ENCODE peak calls at places on chromosome 17, in nine cellular contexts. Z, D, K, V, B, I, X, U and F are unnamed samples.

GRCh38 chr17:6428207-6428965 is 6.5 kb downstream of the AIPL1 start:
- DNase-seq in Z (no peak), D (no peak), K (no peak), V (no peak), B (no peak), I (no peak), X (no peak), U (no peak), F (no peak)

GRCh38 chr17:50203589-50204345 is 2.3 kb upstream of the COL1A1 start:
- DNase-seq in Z (no peak), D (peak), K (no peak), V (peak), B (no peak), I (no peak), X (no peak), U (no peak), F (no peak)

GRCh38 chr17:74803971-74804370 is 27.8 kb upstream of the NAT9 start:
- DNase-seq in Z (no peak), D (no peak), K (no peak), V (no peak), B (no peak), I (no peak), X (no peak), U (no peak), F (no peak)

GRCh38 chr17:79377230-79377790 is 233.5 kb downstream of the RBFOX3 start:
- DNase-seq in Z (no peak), D (no peak), K (no peak), V (no peak), B (no peak), I (no peak), X (no peak), U (no peak), F (no peak)

GRCh38 chr17:79033741-79034501 is 10.0 kb downstream of the C1QTNF1 start:
- DNase-seq in Z (no peak), D (no peak), K (peak), V (no peak), B (no peak), I (no peak), X (peak), U (no peak), F (no peak)

GRCh38 chr17:71180801-71181385 is 939.9 kb upstream of the SOX9 start:
- DNase-seq in Z (no peak), D (peak), K (no peak), V (peak), B (no peak), I (peak), X (peak), U (no peak), F (peak)

GRCh38 chr17:80749611-80750010 is 205.0 kb downstream of the RPTOR start:
- DNase-seq in Z (no peak), D (no peak), K (no peak), V (no peak), B (no peak), I (no peak), X (no peak), U (no peak), F (no peak)

GRCh38 chr17:50208611-50209061 is 7.2 kb upstream of the COL1A1 start:
- DNase-seq in Z (no peak), D (no peak), K (no peak), V (no peak), B (no peak), I (no peak), X (no peak), U (no peak), F (no peak)

GRCh38 chr17:28397687-28398279 is 8.2 kb downstream of the SLC46A1 start:
- DNase-seq in Z (no peak), D (no peak), K (no peak), V (no peak), B (no peak), I (no peak), X (no peak), U (no peak), F (no peak)

GRCh38 chr17:41019415-41019814 is 7.6 kb downstream of the KRTAP1-5 start:
- DNase-seq in Z (no peak), D (no peak), K (no peak), V (no peak), B (no peak), I (no peak), X (no peak), U (no peak), F (no peak)

GRCh38 chr17:63946440-63947363 is 14.6 kb upstream of the CD79B start:
- DNase-seq in Z (peak), D (peak), K (peak), V (no peak), B (no peak), I (no peak), X (no peak), U (peak), F (peak)

GRCh38 chr17:20983359-20983637 is 59.5 kb downstream of the USP22 start:
- DNase-seq in Z (no peak), D (no peak), K (no peak), V (no peak), B (no peak), I (no peak), X (no peak), U (no peak), F (no peak)

GRCh38 chr17:29584452-29585079 is 4.9 kb downstream of the GIT1 start:
- DNase-seq in Z (no peak), D (no peak), K (no peak), V (no peak), B (no peak), I (no peak), X (no peak), U (no peak), F (no peak)

GRCh38 chr17:49515196-49515770 is 20.2 kb downstream of the NGFR start:
- DNase-seq in Z (no peak), D (peak), K (no peak), V (peak), B (peak), I (peak), X (no peak), U (no peak), F (no peak)

GRCh38 chr17:50686494-50687199 is 21.1 kb downstream of the ANKRD40 start:
- DNase-seq in Z (no peak), D (peak), K (no peak), V (no peak), B (peak), I (peak), X (no peak), U (no peak), F (no peak)

GRCh38 chr17:20926532-20926931 is 116.3 kb downstream of the USP22 start:
- DNase-seq in Z (no peak), D (peak), K (no peak), V (no peak), B (no peak), I (no peak), X (no peak), U (no peak), F (no peak)

GRCh38 chr17:27888945-27889344 is 4.2 kb downstream of the LYRM9 start:
- DNase-seq in Z (no peak), D (no peak), K (no peak), V (no peak), B (no peak), I (no peak), X (no peak), U (no peak), F (no peak)

GRCh38 chr17:81884520-81884919 is 6.9 kb downstream of the ALYREF start:
- DNase-seq in Z (no peak), D (no peak), K (no peak), V (no peak), B (no peak), I (no peak), X (no peak), U (no peak), F (no peak)

GRCh38 chr17:47423406-47424295 is 99.9 kb downstream of the EFCAB13 start:
- DNase-seq in Z (no peak), D (no peak), K (no peak), V (no peak), B (no peak), I (no peak), X (no peak), U (no peak), F (no peak)

GRCh38 chr17:55219484-55219883 is 45.3 kb upstream of the HLF start:
- DNase-seq in Z (no peak), D (no peak), K (no peak), V (no peak), B (no peak), I (no peak), X (no peak), U (no peak), F (no peak)

GRCh38 chr17:57461082-57461481 is 204.8 kb downstream of the MSI2 start:
- DNase-seq in Z (no peak), D (peak), K (no peak), V (no peak), B (no peak), I (no peak), X (no peak), U (peak), F (no peak)

GRCh38 chr17:17398188-17398927 is 78.4 kb upstream of the MED9 start:
- DNase-seq in Z (no peak), D (peak), K (no peak), V (no peak), B (no peak), I (no peak), X (no peak), U (no peak), F (no peak)

GRCh38 chr17:75268931-75269330 is 2.1 kb downstream of the MIF4GD start:
- DNase-seq in Z (no peak), D (no peak), K (no peak), V (no peak), B (no peak), I (no peak), X (no peak), U (no peak), F (no peak)

GRCh38 chr17:1871743-1872142 is 41.9 kb downstream of the RPA1 start:
- DNase-seq in Z (peak), D (no peak), K (no peak), V (no peak), B (no peak), I (no peak), X (no peak), U (peak), F (no peak)

GRCh38 chr17:2215616-2216364 is 87.8 kb downstream of the SMG6 start:
- DNase-seq in Z (peak), D (peak), K (no peak), V (peak), B (no peak), I (peak), X (no peak), U (peak), F (no peak)

GRCh38 chr17:33732116-33732515 is 439.0 kb upstream of the ASIC2 start:
- DNase-seq in Z (no peak), D (no peak), K (no peak), V (no peak), B (no peak), I (no peak), X (no peak), U (no peak), F (no peak)

GRCh38 chr17:83185023-83186002 is 105.9 kb downstream of the METRNL start:
- DNase-seq in Z (no peak), D (no peak), K (no peak), V (no peak), B (no peak), I (no peak), X (no peak), U (no peak), F (no peak)

GRCh38 chr17:65070620-65071019 is 14.1 kb upstream of the GNA13 start:
- DNase-seq in Z (no peak), D (no peak), K (no peak), V (no peak), B (no peak), I (no peak), X (no peak), U (no peak), F (no peak)

GRCh38 chr17:48737330-48738043 is 8.9 kb upstream of the HOXB13 start:
- DNase-seq in Z (no peak), D (no peak), K (no peak), V (no peak), B (no peak), I (no peak), X (no peak), U (no peak), F (no peak)

GRCh38 chr17:9646556-9646905 is 1.2 kb downstream of the USP43 start:
- DNase-seq in Z (no peak), D (no peak), K (no peak), V (no peak), B (no peak), I (no peak), X (no peak), U (no peak), F (no peak)

GRCh38 chr17:41702712-41703111 is 9.4 kb upstream of the GAST start:
- DNase-seq in Z (no peak), D (no peak), K (no peak), V (no peak), B (no peak), I (no peak), X (no peak), U (no peak), F (no peak)

GRCh38 chr17:40953876-40954275 is 12.9 kb downstream of the KRT39 start:
- DNase-seq in Z (no peak), D (peak), K (no peak), V (peak), B (no peak), I (no peak), X (no peak), U (no peak), F (no peak)

GRCh38 chr17:82458885-82459424 is 414 bp downstream of the NARF start:
- DNase-seq in Z (peak), D (no peak), K (no peak), V (no peak), B (no peak), I (no peak), X (no peak), U (no peak), F (no peak)

GRCh38 chr17:8162997-8163977 is 539 bp upstream of the VAMP2 start:
- DNase-seq in Z (no peak), D (no peak), K (no peak), V (no peak), B (no peak), I (no peak), X (no peak), U (peak), F (no peak)

GRCh38 chr17:7476474-7476873 is 3.0 kb downstream of the ZBTB4 start:
- DNase-seq in Z (no peak), D (peak), K (no peak), V (no peak), B (no peak), I (peak), X (no peak), U (no peak), F (no peak)

GRCh38 chr17:51319186-51319585 is 58.8 kb downstream of the UTP18 start:
- DNase-seq in Z (no peak), D (no peak), K (no peak), V (no peak), B (no peak), I (no peak), X (no peak), U (no peak), F (no peak)

GRCh38 chr17:81641825-81642489 is 5.0 kb downstream of the TSPAN10 start:
- DNase-seq in Z (no peak), D (peak), K (no peak), V (peak), B (no peak), I (no peak), X (no peak), U (no peak), F (no peak)